ENCODE peak calls at places on chromosomes 16 and 17, in eight cellular contexts. U is left lung; M is psoas muscle; S is CD8-positive, alpha-beta T cell; L is A549; C is AG04450; K is ovary; D is fibroblast of lung. T is an unnamed sample.

GRCh38 chr17:7293131-7293557 is 1.3 kb downstream of the YBX2 start:
- DNase-seq in M (no peak), D (no peak), L (no peak), U (no peak), S (no peak), K (no peak), C (no peak), T (no peak)

GRCh38 chr17:73595068-73595865 is 49.0 kb downstream of the SDK2 start:
- DNase-seq in L (peak; percentile 72), S (no peak), D (peak; percentile 40), K (no peak), C (no peak), U (no peak), M (no peak), T (no peak)

GRCh38 chr16:70694517-70695218 is 8.8 kb upstream of the MTSS2 start:
- DNase-seq in M (peak; percentile 50), L (no peak), C (no peak), D (no peak), K (no peak), S (no peak), U (no peak), T (no peak)

GRCh38 chr16:27704252-27704651 is 154.3 kb downstream of the KATNIP start:
- DNase-seq in M (no peak), D (no peak), K (no peak), C (no peak), S (no peak), L (no peak), U (no peak), T (no peak)

GRCh38 chr16:79298476-79299153 is 301.9 kb downstream of the MAF start:
- DNase-seq in S (no peak), K (no peak), L (no peak), C (no peak), M (no peak), U (no peak), D (no peak), T (no peak)

GRCh38 chr16:85363881-85364280 is 249.2 kb upstream of the GSE1 start:
- DNase-seq in D (peak; percentile 95), L (no peak), M (no peak), U (no peak), S (no peak), K (no peak), C (peak; percentile 64), T (no peak)

GRCh38 chr17:64496348-64496785 is 487 bp downstream of the POLG2 start:
- DNase-seq in L (no peak), C (no peak), D (no peak), K (no peak), M (no peak), U (no peak), S (no peak), T (no peak)

GRCh38 chr17:7235693-7236665 is 1.7 kb upstream of the DVL2 start:
- DNase-seq in U (no peak), C (no peak), K (no peak), L (no peak), S (no peak), D (no peak), M (no peak), T (no peak)

GRCh38 chr17:7477392-7478275 is 1.8 kb downstream of the ZBTB4 start:
- DNase-seq in S (no peak), L (no peak), U (peak; percentile 56), K (peak; percentile 49), C (peak; percentile 85), D (peak; percentile 87), M (peak; percentile 69), T (no peak)

GRCh38 chr16:19431636-19432340 is 14.1 kb downstream of the TMC5 start:
- DNase-seq in D (no peak), U (no peak), L (no peak), C (no peak), S (no peak), K (no peak), M (no peak), T (no peak)

GRCh38 chr16:24273511-24273910 is 17.4 kb downstream of the CACNG3 start:
- DNase-seq in L (peak; percentile 10), K (no peak), S (no peak), C (no peak), D (peak; percentile 36), M (no peak), U (no peak), T (no peak)

GRCh38 chr17:31571124-31571892 is 179.8 kb downstream of the RAB11FIP4 start:
- DNase-seq in K (peak; percentile 94), U (peak; percentile 45), C (peak; percentile 91), S (no peak), L (no peak), M (peak; percentile 90), D (peak; percentile 97), T (no peak)

GRCh38 chr17:43570518-43570928 is 24.4 kb upstream of the ETV4 start:
- DNase-seq in K (no peak), D (peak; percentile 30), C (peak; percentile 32), M (no peak), U (no peak), S (no peak), L (no peak), T (no peak)

GRCh38 chr16:53220585-53220984 is 165.8 kb downstream of the CHD9 start:
- DNase-seq in K (no peak), D (no peak), C (no peak), S (no peak), U (no peak), M (no peak), L (no peak), T (no peak)
- TF ChIP-seq CTCF in K (no peak), D (peak; percentile 40), C (peak; percentile 41), S (peak; percentile 35), U (no peak), M (peak; percentile 25), L (peak; percentile 12), T (peak; percentile 49)

GRCh38 chr17:3043737-3044365 is 19.6 kb downstream of the OR1D5 start:
- DNase-seq in S (no peak), C (no peak), K (no peak), M (no peak), D (no peak), L (no peak), U (no peak), T (no peak)
- TF ChIP-seq CTCF in S (no peak), C (no peak), K (no peak), M (no peak), D (no peak), L (no peak), U (no peak), T (peak; percentile 55)

DNA sequence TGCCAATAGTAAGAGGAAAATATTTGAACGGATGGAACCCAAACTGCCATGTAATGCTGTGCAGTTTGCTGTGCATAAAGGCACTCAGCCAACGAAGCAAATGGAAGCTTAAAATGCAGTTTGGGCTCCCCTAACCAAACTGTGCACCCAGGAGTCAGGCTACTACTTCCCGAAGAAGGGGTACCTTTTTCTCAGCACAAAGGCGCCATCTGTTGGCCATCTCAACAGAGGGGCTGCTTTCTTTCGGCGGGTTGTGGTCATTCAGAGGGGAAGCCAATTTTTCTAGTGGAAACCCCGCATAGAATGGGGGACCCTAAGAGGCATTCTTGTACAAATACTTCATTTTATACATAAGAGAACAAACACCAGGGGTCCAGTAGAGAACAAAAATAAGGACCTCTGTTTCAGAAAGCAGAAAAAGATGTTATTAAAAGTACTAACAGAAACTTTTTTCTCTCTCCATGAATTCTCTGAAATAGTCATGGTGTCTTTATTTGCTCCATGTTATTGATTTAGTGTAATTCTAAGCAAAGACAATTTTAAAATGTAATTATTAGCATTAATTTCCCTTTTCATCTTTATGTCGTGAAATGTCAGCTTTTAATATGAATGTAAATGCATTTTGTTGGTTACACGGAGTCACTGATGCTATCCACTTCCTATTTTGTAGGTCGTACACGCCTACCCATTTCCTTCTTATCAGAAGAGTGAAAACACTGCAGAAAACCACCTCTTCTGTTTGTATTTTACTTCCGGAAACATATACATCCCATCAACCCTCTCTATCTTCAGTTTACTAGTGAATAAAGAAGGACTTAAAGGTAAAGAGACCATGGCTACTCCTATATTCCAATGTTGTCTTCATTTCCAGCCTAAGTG is 453.3 kb downstream of the KCNJ2 start:
- DNase-seq in D (peak; percentile 59), S (no peak), K (no peak), M (peak; percentile 62), L (peak; percentile 25), C (no peak), U (peak; percentile 44), T (no peak)
- TF ChIP-seq CTCF in D (peak; percentile 61), S (no peak), K (no peak), M (peak; percentile 42), L (peak; percentile 67), C (peak; percentile 49), U (peak; percentile 44), T (peak; percentile 79)

GRCh38 chr16:74936902-74937560 is 47.9 kb downstream of the WDR59 start:
- DNase-seq in D (peak; percentile 96), K (no peak), M (no peak), S (no peak), L (no peak), U (no peak), C (peak; percentile 15), T (no peak)
- TF ChIP-seq CTCF in D (no peak), K (no peak), M (no peak), S (no peak), L (no peak), U (no peak), C (no peak), T (no peak)

GRCh38 chr16:83954577-83955016 is 1.6 kb downstream of the OSGIN1 start:
- DNase-seq in U (peak; percentile 75), S (no peak), D (peak; percentile 33), C (no peak), M (peak; percentile 75), L (no peak), K (no peak), T (no peak)
- TF ChIP-seq CTCF in U (no peak), S (no peak), D (no peak), C (no peak), M (no peak), L (no peak), K (no peak), T (no peak)

T was measured in type B pancreatic cell.